ENCODE peak calls at places on chromosomes 11 and 22, in nine cellular contexts. One of them, this sample, is unnamed.

GRCh38 chr11:48036466-48036865 is 56.1 kb downstream of the PTPRJ start:
- DNase-seq in MM.1S: no peak
- DNase-seq in COR-L47: no peak
- DNase-seq in central memory CD4-positive, alpha-beta T cell: no peak
- DNase-seq in NCI-H1105 treated with DMSO at 0.1 percent for 48 hours: no peak
- DNase-seq in NCI-H1436: no peak
- DNase-seq in neural crest cell: no peak
- DNase-seq in activated CD4-positive, CD25-positive, alpha-beta regulatory T cell treated with anti-CD3 and anti-CD28 coated beads, Interleukin-2, amount 50 U/mL, for 16 hours: no peak
- DNase-seq in iris pigment epithelial cell: peak; percentile 82
- DNase-seq in this sample: peak; percentile 50

GRCh38 chr11:110446594-110446993 is 16.8 kb downstream of the FDX1 start:
- DNase-seq in COR-L47: no peak
- DNase-seq in iris pigment epithelial cell: no peak
- DNase-seq in NCI-H1436: no peak
- DNase-seq in NCI-H1105 treated with DMSO at 0.1 percent for 48 hours: no peak
- DNase-seq in MM.1S: no peak
- DNase-seq in neural crest cell: no peak
- DNase-seq in central memory CD4-positive, alpha-beta T cell: no peak
- DNase-seq in activated CD4-positive, CD25-positive, alpha-beta regulatory T cell treated with anti-CD3 and anti-CD28 coated beads, Interleukin-2, amount 50 U/mL, for 16 hours: no peak
- DNase-seq in this sample: no peak

GRCh38 chr11:113862430-113862829 is 12.9 kb downstream of the USP28 start:
- DNase-seq in neural crest cell: no peak
- DNase-seq in COR-L47: no peak
- DNase-seq in iris pigment epithelial cell: peak; percentile 89
- DNase-seq in central memory CD4-positive, alpha-beta T cell: no peak
- DNase-seq in NCI-H1105 treated with DMSO at 0.1 percent for 48 hours: no peak
- DNase-seq in activated CD4-positive, CD25-positive, alpha-beta regulatory T cell treated with anti-CD3 and anti-CD28 coated beads, Interleukin-2, amount 50 U/mL, for 16 hours: no peak
- DNase-seq in MM.1S: no peak
- DNase-seq in NCI-H1436: no peak
- DNase-seq in this sample: peak; percentile 50

GRCh38 chr11:7347611-7348431 is 96.1 kb downstream of the SYT9 start:
- DNase-seq in neural crest cell: no peak
- DNase-seq in NCI-H1436: no peak
- DNase-seq in NCI-H1105 treated with DMSO at 0.1 percent for 48 hours: no peak
- DNase-seq in iris pigment epithelial cell: no peak
- DNase-seq in COR-L47: no peak
- DNase-seq in MM.1S: no peak
- DNase-seq in central memory CD4-positive, alpha-beta T cell: no peak
- DNase-seq in activated CD4-positive, CD25-positive, alpha-beta regulatory T cell treated with anti-CD3 and anti-CD28 coated beads, Interleukin-2, amount 50 U/mL, for 16 hours: no peak
- DNase-seq in this sample: no peak

GRCh38 chr11:68929706-68930605 is 26.3 kb downstream of the IGHMBP2 start:
- DNase-seq in MM.1S: no peak
- DNase-seq in NCI-H1436: no peak
- DNase-seq in central memory CD4-positive, alpha-beta T cell: no peak
- DNase-seq in iris pigment epithelial cell: no peak
- DNase-seq in activated CD4-positive, CD25-positive, alpha-beta regulatory T cell treated with anti-CD3 and anti-CD28 coated beads, Interleukin-2, amount 50 U/mL, for 16 hours: no peak
- DNase-seq in COR-L47: no peak
- DNase-seq in neural crest cell: no peak
- DNase-seq in NCI-H1105 treated with DMSO at 0.1 percent for 48 hours: no peak
- DNase-seq in this sample: no peak

GRCh38 chr11:2083411-2083810 is 55.8 kb downstream of the IGF2 start:
- DNase-seq in NCI-H1105 treated with DMSO at 0.1 percent for 48 hours: no peak
- DNase-seq in COR-L47: no peak
- DNase-seq in activated CD4-positive, CD25-positive, alpha-beta regulatory T cell treated with anti-CD3 and anti-CD28 coated beads, Interleukin-2, amount 50 U/mL, for 16 hours: no peak
- DNase-seq in neural crest cell: no peak
- DNase-seq in central memory CD4-positive, alpha-beta T cell: no peak
- DNase-seq in MM.1S: no peak
- DNase-seq in NCI-H1436: no peak
- DNase-seq in iris pigment epithelial cell: no peak
- DNase-seq in this sample: no peak

GRCh38 chr22:35437038-35437437 is 37.1 kb downstream of the MCM5 start:
- DNase-seq in neural crest cell: no peak
- DNase-seq in activated CD4-positive, CD25-positive, alpha-beta regulatory T cell treated with anti-CD3 and anti-CD28 coated beads, Interleukin-2, amount 50 U/mL, for 16 hours: no peak
- DNase-seq in iris pigment epithelial cell: no peak
- DNase-seq in MM.1S: no peak
- DNase-seq in central memory CD4-positive, alpha-beta T cell: no peak
- DNase-seq in NCI-H1105 treated with DMSO at 0.1 percent for 48 hours: no peak
- DNase-seq in NCI-H1436: no peak
- DNase-seq in COR-L47: no peak
- DNase-seq in this sample: peak; percentile 19

GRCh38 chr11:13647391-13647790 is 21.1 kb upstream of the FAR1 start:
- DNase-seq in iris pigment epithelial cell: no peak
- DNase-seq in activated CD4-positive, CD25-positive, alpha-beta regulatory T cell treated with anti-CD3 and anti-CD28 coated beads, Interleukin-2, amount 50 U/mL, for 16 hours: no peak
- DNase-seq in central memory CD4-positive, alpha-beta T cell: no peak
- DNase-seq in neural crest cell: no peak
- DNase-seq in COR-L47: no peak
- DNase-seq in NCI-H1436: no peak
- DNase-seq in NCI-H1105 treated with DMSO at 0.1 percent for 48 hours: no peak
- DNase-seq in MM.1S: no peak
- DNase-seq in this sample: no peak

GRCh38 chr22:36052505-36052941 is 23.9 kb upstream of the RBFOX2 start:
- DNase-seq in iris pigment epithelial cell: peak; percentile 65
- DNase-seq in NCI-H1436: no peak
- DNase-seq in COR-L47: no peak
- DNase-seq in activated CD4-positive, CD25-positive, alpha-beta regulatory T cell treated with anti-CD3 and anti-CD28 coated beads, Interleukin-2, amount 50 U/mL, for 16 hours: no peak
- DNase-seq in central memory CD4-positive, alpha-beta T cell: no peak
- DNase-seq in neural crest cell: no peak
- DNase-seq in NCI-H1105 treated with DMSO at 0.1 percent for 48 hours: no peak
- DNase-seq in MM.1S: peak; percentile 25
- DNase-seq in this sample: peak; percentile 87

GRCh38 chr11:2912498-2912897 is 16.7 kb downstream of the PHLDA2 start:
- DNase-seq in MM.1S: no peak
- DNase-seq in NCI-H1105 treated with DMSO at 0.1 percent for 48 hours: no peak
- DNase-seq in activated CD4-positive, CD25-positive, alpha-beta regulatory T cell treated with anti-CD3 and anti-CD28 coated beads, Interleukin-2, amount 50 U/mL, for 16 hours: no peak
- DNase-seq in neural crest cell: no peak
- DNase-seq in COR-L47: no peak
- DNase-seq in NCI-H1436: no peak
- DNase-seq in central memory CD4-positive, alpha-beta T cell: no peak
- DNase-seq in iris pigment epithelial cell: peak; percentile 67
- DNase-seq in this sample: peak; percentile 93

GRCh38 chr22:45192701-45193187 is 29.0 kb downstream of the NUP50 start:
- DNase-seq in COR-L47: no peak
- DNase-seq in central memory CD4-positive, alpha-beta T cell: no peak
- DNase-seq in neural crest cell: no peak
- DNase-seq in NCI-H1105 treated with DMSO at 0.1 percent for 48 hours: no peak
- DNase-seq in MM.1S: no peak
- DNase-seq in activated CD4-positive, CD25-positive, alpha-beta regulatory T cell treated with anti-CD3 and anti-CD28 coated beads, Interleukin-2, amount 50 U/mL, for 16 hours: no peak
- DNase-seq in NCI-H1436: no peak
- DNase-seq in iris pigment epithelial cell: no peak
- DNase-seq in this sample: no peak

GRCh38 chr11:69049490-69049867 is 747 bp downstream of the TPCN2 start:
- DNase-seq in activated CD4-positive, CD25-positive, alpha-beta regulatory T cell treated with anti-CD3 and anti-CD28 coated beads, Interleukin-2, amount 50 U/mL, for 16 hours: no peak
- DNase-seq in MM.1S: no peak
- DNase-seq in central memory CD4-positive, alpha-beta T cell: peak; percentile 14
- DNase-seq in NCI-H1105 treated with DMSO at 0.1 percent for 48 hours: no peak
- DNase-seq in NCI-H1436: no peak
- DNase-seq in neural crest cell: no peak
- DNase-seq in iris pigment epithelial cell: no peak
- DNase-seq in COR-L47: no peak
- DNase-seq in this sample: no peak

GRCh38 chr11:1773131-1773510 is 9.4 kb upstream of the CTSD start:
- DNase-seq in MM.1S: no peak
- DNase-seq in neural crest cell: no peak
- DNase-seq in iris pigment epithelial cell: no peak
- DNase-seq in central memory CD4-positive, alpha-beta T cell: no peak
- DNase-seq in NCI-H1105 treated with DMSO at 0.1 percent for 48 hours: no peak
- DNase-seq in COR-L47: no peak
- DNase-seq in activated CD4-positive, CD25-positive, alpha-beta regulatory T cell treated with anti-CD3 and anti-CD28 coated beads, Interleukin-2, amount 50 U/mL, for 16 hours: no peak
- DNase-seq in NCI-H1436: no peak
- DNase-seq in this sample: no peak

GRCh38 chr22:50202130-50202671 is 1.4 kb downstream of the SELENOO start:
- DNase-seq in iris pigment epithelial cell: no peak
- DNase-seq in activated CD4-positive, CD25-positive, alpha-beta regulatory T cell treated with anti-CD3 and anti-CD28 coated beads, Interleukin-2, amount 50 U/mL, for 16 hours: no peak
- DNase-seq in NCI-H1105 treated with DMSO at 0.1 percent for 48 hours: no peak
- DNase-seq in central memory CD4-positive, alpha-beta T cell: no peak
- DNase-seq in COR-L47: no peak
- DNase-seq in neural crest cell: no peak
- DNase-seq in MM.1S: no peak
- DNase-seq in NCI-H1436: no peak
- DNase-seq in this sample: no peak

GRCh38 chr11:65958306-65958705 is 3.2 kb upstream of the SART1 start:
- DNase-seq in central memory CD4-positive, alpha-beta T cell: no peak
- DNase-seq in COR-L47: no peak
- DNase-seq in activated CD4-positive, CD25-positive, alpha-beta regulatory T cell treated with anti-CD3 and anti-CD28 coated beads, Interleukin-2, amount 50 U/mL, for 16 hours: no peak
- DNase-seq in NCI-H1436: no peak
- DNase-seq in NCI-H1105 treated with DMSO at 0.1 percent for 48 hours: no peak
- DNase-seq in iris pigment epithelial cell: no peak
- DNase-seq in neural crest cell: no peak
- DNase-seq in MM.1S: no peak
- DNase-seq in this sample: no peak

GRCh38 chr22:44161673-44162072 is 19.1 kb upstream of the PARVG start:
- DNase-seq in MM.1S: no peak
- DNase-seq in activated CD4-positive, CD25-positive, alpha-beta regulatory T cell treated with anti-CD3 and anti-CD28 coated beads, Interleukin-2, amount 50 U/mL, for 16 hours: no peak
- DNase-seq in NCI-H1105 treated with DMSO at 0.1 percent for 48 hours: no peak
- DNase-seq in central memory CD4-positive, alpha-beta T cell: no peak
- DNase-seq in neural crest cell: no peak
- DNase-seq in NCI-H1436: no peak
- DNase-seq in COR-L47: no peak
- DNase-seq in iris pigment epithelial cell: no peak
- DNase-seq in this sample: no peak

GRCh38 chr22:38751422-38752346 is 4.1 kb downstream of the SUN2 start:
- DNase-seq in COR-L47: no peak
- DNase-seq in MM.1S: peak; percentile 92
- DNase-seq in activated CD4-positive, CD25-positive, alpha-beta regulatory T cell treated with anti-CD3 and anti-CD28 coated beads, Interleukin-2, amount 50 U/mL, for 16 hours: peak; percentile 48
- DNase-seq in NCI-H1436: no peak
- DNase-seq in neural crest cell: no peak
- DNase-seq in central memory CD4-positive, alpha-beta T cell: peak; percentile 88
- DNase-seq in iris pigment epithelial cell: no peak
- DNase-seq in NCI-H1105 treated with DMSO at 0.1 percent for 48 hours: peak; percentile 4
- DNase-seq in this sample: no peak